ENCODE peak calls at places on chromosomes 4 and X, in ten cellular contexts. I is posterior cingulate gyrus; C is fibroblast of pulmonary artery; G is Ammon's horn; R is dorsolateral prefrontal cortex; L is right cardiac atrium; Q is NCI-H2081; V is activated effector memory CD4-positive, alpha-beta T cell treated with Interleukin-2 at 50 U/mL for 16 hours; X is choroid plexus epithelial cell; T is lung microvascular endothelial cell. K is an unnamed sample.
A peak's percentile ranks its signal among the peaks of the same experiment; 100 is the strongest.

GRCh38 chrX:133921764-133922389 is 63.5 kb downstream of the GPC3 start:
- DNase-seq in L (peak; percentile 47), X (peak; percentile 34), R (no peak), I (no peak), V (no peak), G (no peak), Q (peak; percentile 41), C (peak; percentile 18), T (peak; percentile 26), K (peak; percentile 1)

GRCh38 chr4:23866450-23866849 is 23.4 kb downstream of the PPARGC1A start:
- DNase-seq in T (no peak), I (no peak), C (no peak), R (no peak), G (no peak), V (no peak), Q (no peak), X (no peak), L (no peak), K (no peak)

GRCh38 chr4:7112656-7113055 is 44.8 kb upstream of the GRPEL1 start:
- DNase-seq in V (no peak), L (no peak), C (no peak), G (no peak), T (no peak), X (no peak), I (no peak), R (no peak), Q (no peak), K (no peak)

GRCh38 chr4:180058731-180059215 is 2184.4 kb upstream of the TENM3 start:
- DNase-seq in T (peak; percentile 17), Q (peak; percentile 83), R (peak; percentile 45), L (peak; percentile 60), V (no peak), C (peak; percentile 28), X (peak; percentile 16), I (peak; percentile 76), G (peak; percentile 75), K (no peak)

GRCh38 chr4:53804719-53805118 is 213.4 kb upstream of the LNX1 start:
- DNase-seq in G (no peak), V (no peak), C (peak; percentile 28), R (no peak), X (peak; percentile 36), I (no peak), L (peak; percentile 56), T (peak; percentile 45), Q (peak; percentile 63), K (peak; percentile 1)

GRCh38 chrX:76893930-76894329 is 466.4 kb downstream of the MAGEE1 start:
- DNase-seq in T (peak; percentile 40), G (no peak), X (peak; percentile 1), R (no peak), V (no peak), I (no peak), L (no peak), Q (no peak), C (no peak), K (no peak)

GRCh38 chr4:168796362-168797106 is 213.5 kb downstream of the CBR4 start:
- DNase-seq in I (no peak), L (no peak), X (peak; percentile 91), V (no peak), R (no peak), G (no peak), Q (no peak), T (peak; percentile 67), C (peak; percentile 74), K (no peak)

GRCh38 chr4:946103-946450 is 13.8 kb downstream of the TMEM175 start:
- DNase-seq in I (no peak), V (no peak), T (no peak), Q (no peak), G (no peak), L (no peak), X (no peak), C (no peak), R (no peak), K (no peak)

GRCh38 chr4:11597506-11597905 is 168.8 kb upstream of the HS3ST1 start:
- DNase-seq in Q (peak; percentile 77), C (no peak), I (no peak), T (no peak), X (no peak), V (no peak), L (no peak), G (no peak), R (no peak), K (no peak)

GRCh38 chr4:1855334-1856070 is 454 bp downstream of the LETM1 start:
- DNase-seq in R (no peak), C (no peak), X (no peak), L (peak; percentile 77), T (peak; percentile 24), G (no peak), Q (no peak), V (no peak), I (no peak), K (no peak)

GRCh38 chrX:37995428-37995827 is 10.9 kb upstream of the SYTL5 start:
- DNase-seq in L (no peak), G (no peak), C (no peak), T (no peak), I (no peak), R (no peak), Q (no peak), X (no peak), V (no peak), K (no peak)

GRCh38 chrX:106481341-106481740 is 130.4 kb upstream of the RADX start:
- DNase-seq in C (peak; percentile 61), Q (peak; percentile 73), V (no peak), G (peak; percentile 65), T (peak; percentile 70), I (no peak), X (peak; percentile 59), L (no peak), R (peak; percentile 10), K (no peak)

GRCh38 chr4:184695178-184695896 is 38.6 kb downstream of the CENPU start:
- DNase-seq in G (peak; percentile 21), R (no peak), X (no peak), I (no peak), L (no peak), T (no peak), V (no peak), C (peak; percentile 14), Q (no peak), K (no peak)

GRCh38 chr4:87679449-87680169 is 29.5 kb downstream of the DMP1 start:
- DNase-seq in L (peak; percentile 61), G (peak; percentile 91), I (peak; percentile 55), T (peak; percentile 68), V (peak; percentile 1), C (peak; percentile 82), X (peak; percentile 88), R (peak; percentile 38), Q (peak; percentile 1), K (peak; percentile 2)

GRCh38 chrX:56733459-56734046 is 4.5 kb downstream of the NBDY start:
- DNase-seq in V (peak; percentile 2), L (peak; percentile 49), I (peak; percentile 30), R (peak; percentile 58), C (peak; percentile 54), T (peak; percentile 57), G (peak; percentile 58), X (peak; percentile 53), Q (peak; percentile 61), K (peak; percentile 12)

GRCh38 chr4:184721254-184721653 is 12.6 kb downstream of the CENPU start:
- DNase-seq in R (no peak), G (no peak), V (no peak), X (no peak), I (no peak), T (no peak), L (no peak), C (no peak), Q (no peak), K (no peak)

GRCh38 chrX:95063554-95063953 is 1389.5 kb downstream of the FAM133A start:
- DNase-seq in Q (no peak), T (no peak), C (peak; percentile 17), V (no peak), L (no peak), X (peak; percentile 43), R (no peak), G (no peak), I (no peak), K (no peak)

GRCh38 chrX:49165901-49166881 is 3.6 kb downstream of the MAGIX start:
- DNase-seq in X (peak; percentile 86), Q (no peak), G (peak; percentile 75), I (peak; percentile 51), C (peak; percentile 76), V (peak; percentile 67), R (peak; percentile 33), T (peak; percentile 89), L (peak; percentile 88), K (peak; percentile 52)

GRCh38 chr4:7756071-7756470 is 183.6 kb downstream of the AFAP1 start:
- DNase-seq in G (no peak), R (no peak), V (no peak), I (no peak), T (no peak), X (no peak), Q (no peak), L (peak; percentile 28), C (no peak), K (no peak)

GRCh38 chr4:146235654-146236570 is 21.6 kb downstream of the REELD1 start:
- DNase-seq in C (no peak), T (no peak), G (no peak), Q (no peak), R (no peak), V (no peak), X (peak; percentile 39), I (no peak), L (no peak), K (no peak)

GRCh38 chrX:53476371-53476770 is 42.2 kb upstream of the HSD17B10 start:
- DNase-seq in I (no peak), L (no peak), G (no peak), V (no peak), T (no peak), R (no peak), Q (no peak), X (peak; percentile 17), C (no peak), K (no peak)

GRCh38 chr4:152784490-152785195 is 4.9 kb downstream of the ARFIP1 start:
- DNase-seq in G (no peak), C (peak; percentile 54), X (peak; percentile 59), Q (peak; percentile 11), I (no peak), R (no peak), V (no peak), T (peak; percentile 22), L (no peak), K (no peak)

GRCh38 chr4:98260047-98260578 is 1.1 kb upstream of the RAP1GDS1 start:
- DNase-seq in T (peak; percentile 24), I (peak; percentile 38), X (peak; percentile 42), G (peak; percentile 50), C (no peak), Q (peak; percentile 54), R (peak; percentile 40), V (no peak), L (no peak), K (no peak)

GRCh38 chr4:42282081-42282901 is 115.0 kb upstream of the SHISA3 start:
- DNase-seq in Q (peak; percentile 85), G (peak; percentile 84), T (peak; percentile 84), I (peak; percentile 38), X (peak; percentile 74), R (peak; percentile 35), L (peak; percentile 71), C (peak; percentile 87), V (no peak), K (peak; percentile 8)

GRCh38 chrX:126238220-126238619 is 72.1 kb upstream of the DCAF12L2 start:
- DNase-seq in L (no peak), Q (no peak), T (no peak), X (no peak), G (no peak), C (no peak), R (no peak), I (no peak), V (no peak), K (no peak)

GRCh38 chr4:187127456-187127855 is 403.8 kb upstream of the FAT1 start:
- DNase-seq in T (no peak), Q (no peak), G (no peak), R (no peak), X (no peak), L (no peak), I (no peak), C (no peak), V (no peak), K (no peak)

GRCh38 chr4:145487626-145488025 is 6.0 kb downstream of the SMAD1 start:
- DNase-seq in Q (no peak), T (no peak), V (no peak), R (no peak), C (no peak), X (no peak), L (no peak), G (no peak), I (no peak), K (no peak)

GRCh38 chr4:87058272-87059073 is 123.7 kb downstream of the AFF1 start:
- DNase-seq in T (no peak), V (no peak), G (peak; percentile 74), C (no peak), R (peak; percentile 43), X (peak; percentile 50), L (peak; percentile 73), Q (peak; percentile 20), I (peak; percentile 44), K (no peak)

K was measured in activated T-helper 1 cell treated with anti-CD3 and anti-CD28 coated beads, Interleukin-12 subunit alpha, Interleukin-12 subunit beta, Interleukin-2, Interleukin-4 antibody, amounts not matched to agents 30 ng/mL and 10 ng/mL and 1 ng/mL, durations not matched to agents 14 hours and 24 hours and 36 hours.